ENCODE peak calls at places on chromosomes 1 and 21, in four cellular contexts. F, S, J and T are unnamed samples.

GRCh38 chr1:48878191-48878940 is 101.7 kb upstream of the BEND5 start:
- DNase-seq in F (no peak), S (peak; percentile 84), J (no peak), T (no peak)

GRCh38 chr21:32103361-32103760 is 175.5 kb downstream of the MIS18A start:
- DNase-seq in F (no peak), S (no peak), J (no peak), T (no peak)

GRCh38 chr1:181141431-181141910 is 53.0 kb downstream of the IER5 start:
- DNase-seq in F (no peak), S (peak; percentile 59), J (no peak), T (peak; percentile 63)

GRCh38 chr1:28811766-28812668 is at the start of gene OPRD1:
- DNase-seq in F (no peak), S (no peak), J (peak; percentile 61), T (no peak)

GRCh38 chr1:194698908-194699318 is 1512.5 kb upstream of the B3GALT2 start:
- DNase-seq in F (no peak), S (peak; percentile 8), J (no peak), T (no peak)

GRCh38 chr21:38859852-38860251 is 54.1 kb downstream of the ETS2 start:
- DNase-seq in F (peak; percentile 8), S (no peak), J (no peak), T (no peak)

GRCh38 chr1:170790651-170791071 is 126.7 kb downstream of the PRRX1 start:
- DNase-seq in F (no peak), S (peak; percentile 28), J (no peak), T (no peak)

GRCh38 chr1:31939484-31940329 is 1.5 kb upstream of the PTP4A2 start:
- DNase-seq in F (peak; percentile 79), S (peak; percentile 86), J (peak; percentile 56), T (peak; percentile 72)

GRCh38 chr1:8218351-8219092 is 99.4 kb upstream of the SLC45A1 start:
- DNase-seq in F (no peak), S (peak; percentile 49), J (no peak), T (no peak)

GRCh38 chr1:11307837-11308236 is 34.8 kb downstream of the UBIAD1 start:
- DNase-seq in F (no peak), S (peak; percentile 22), J (no peak), T (no peak)

GRCh38 chr1:211532086-211532439 is 40.1 kb upstream of the RD3 start:
- DNase-seq in F (no peak), S (no peak), J (no peak), T (no peak)

GRCh38 chr21:34519013-34519412 is 7.0 kb upstream of the KCNE1 start:
- DNase-seq in F (no peak), S (no peak), J (no peak), T (no peak)

GRCh38 chr1:39196244-39197215 is 8.0 kb upstream of the MACF1 start:
- DNase-seq in F (no peak), S (peak; percentile 62), J (no peak), T (no peak)